ENCODE peak calls at places on chromosomes 11 and 22, in six cellular contexts. K, U, F, P, Q and I are unnamed samples.

GRCh38 chr11:114880458-114880857 is 202.1 kb downstream of the NXPE2 start:
- DNase-seq in Q (no peak), P (peak), F (no peak), K (no peak), U (no peak), I (no peak)

GRCh38 chr22:35230839-35231584 is 26.3 kb upstream of the HMGXB4 start:
- DNase-seq in K (no peak), U (no peak), F (no peak), P (no peak), Q (peak), I (no peak)

GRCh38 chr11:17802491-17802890 is 67.9 kb downstream of the KCNC1 start:
- DNase-seq in U (no peak), F (no peak), Q (no peak), K (no peak), P (no peak), I (no peak)

GRCh38 chr11:73470036-73470624 is 93.9 kb downstream of the RELT start:
- DNase-seq in F (no peak), U (no peak), Q (no peak), P (no peak), K (no peak), I (no peak)

GRCh38 chr11:125956371-125956770 is 10.5 kb downstream of the VSIG10L2 start:
- DNase-seq in Q (no peak), U (no peak), K (no peak), F (no peak), P (no peak), I (peak)

GRCh38 chr11:36622431-36623136 is 24.5 kb upstream of the RAG2 start:
- DNase-seq in P (no peak), K (no peak), Q (no peak), F (peak), U (no peak), I (no peak)

GRCh38 chr11:24617856-24618255 is 121.0 kb downstream of the LUZP2 start:
- DNase-seq in Q (no peak), K (no peak), P (no peak), F (peak), U (no peak), I (no peak)

GRCh38 chr11:36333897-36334296 is 37.8 kb downstream of the PRR5L start:
- DNase-seq in U (no peak), F (peak), Q (no peak), P (peak), K (no peak), I (no peak)

GRCh38 chr11:96095884-96096301 is 172.0 kb upstream of the MTMR2 start:
- DNase-seq in Q (peak), P (no peak), U (no peak), K (no peak), F (peak), I (no peak)

GRCh38 chr11:34816698-34817213 is 99.4 kb downstream of the APIP start:
- DNase-seq in Q (no peak), K (no peak), U (no peak), F (no peak), P (no peak), I (no peak)

GRCh38 chr22:22817468-22818201 is 70.0 kb upstream of the IGLL5 start:
- DNase-seq in F (no peak), K (no peak), U (no peak), Q (no peak), P (no peak), I (no peak)

GRCh38 chr11:131785801-131786200 is 415.4 kb downstream of the NTM start:
- DNase-seq in P (no peak), F (no peak), U (no peak), K (no peak), Q (no peak), I (no peak)

GRCh38 chr11:110338684-110339083 is 42.3 kb upstream of the RDX start:
- DNase-seq in P (no peak), U (no peak), Q (no peak), K (no peak), F (no peak), I (no peak)

GRCh38 chr11:44559207-44559943 is 6.1 kb upstream of the CD82 start:
- DNase-seq in P (peak), F (no peak), U (no peak), Q (no peak), K (no peak), I (no peak)

GRCh38 chr11:10452211-10452767 is 2.8 kb upstream of the AMPD3 start:
- DNase-seq in U (no peak), F (peak), P (no peak), K (no peak), Q (no peak), I (no peak)

GRCh38 chr11:11155962-11156815 is 196.9 kb downstream of the CSNK2A3 start:
- DNase-seq in F (no peak), P (no peak), Q (no peak), K (no peak), U (peak), I (no peak)

GRCh38 chr11:14417186-14417585 is 58.2 kb upstream of the RRAS2 start:
- DNase-seq in K (no peak), F (no peak), P (no peak), Q (no peak), U (no peak), I (no peak)

GRCh38 chr22:41571786-41572185 is 11.0 kb downstream of the CSDC2 start:
- DNase-seq in F (no peak), K (no peak), P (no peak), U (no peak), Q (no peak), I (no peak)

GRCh38 chr22:39434243-39434653 is 22.6 kb upstream of the MGAT3 start:
- DNase-seq in K (peak), Q (no peak), P (no peak), F (no peak), U (no peak), I (peak)

GRCh38 chr11:26522912-26523610 is 49.0 kb downstream of the MUC15 start:
- DNase-seq in F (peak), K (no peak), P (peak), Q (no peak), U (no peak), I (no peak)

GRCh38 chr22:21876486-21877176 is 9.2 kb upstream of the MAPK1 start:
- DNase-seq in Q (no peak), P (no peak), K (no peak), F (no peak), U (peak), I (no peak)

GRCh38 chr11:64334764-64335741 is 5.0 kb upstream of the CCDC88B start:
- DNase-seq in F (peak), Q (peak), P (peak), K (no peak), U (no peak), I (no peak)

GRCh38 chr11:10715571-10715970 is 22.0 kb upstream of the IRAG1 start:
- DNase-seq in F (no peak), K (peak), U (no peak), P (no peak), Q (no peak), I (no peak)